ENCODE peak calls at places on chromosomes 4 and X, in five cellular contexts. N is GM12865, E is fibroblast of pulmonary artery, I is foreskin keratinocyte, F is GM20000. W is an unnamed sample.

GRCh38 chrX:136260801-136261200 is 9.6 kb upstream of the MAP7D3 start:
- DNase-seq in E (peak), N (no peak), I (peak), F (no peak), W (peak)

GRCh38 chr4:20430555-20430954 is 178.8 kb downstream of the SLIT2 start:
- DNase-seq in F (no peak), N (no peak), E (no peak), I (peak), W (peak)

GRCh38 chrX:103254171-103254824 is 657 bp downstream of the TCEAL8 start:
- DNase-seq in F (peak), I (peak), E (peak), N (peak), W (no peak)

GRCh38 chr4:164402554-164402953 is 351.4 kb upstream of the SMIM31 start:
- DNase-seq in E (no peak), N (no peak), F (no peak), I (no peak), W (no peak)

GRCh38 chr4:56550642-56551041 is 45.1 kb downstream of the ARL9 start:
- DNase-seq in I (no peak), F (no peak), E (no peak), N (no peak), W (no peak)

GRCh38 chr4:3690576-3691152 is 75.5 kb upstream of the ADRA2C start:
- DNase-seq in F (no peak), I (no peak), N (no peak), E (no peak), W (no peak)

GRCh38 chrX:44244008-44244407 is 99.5 kb downstream of the EFHC2 start:
- DNase-seq in N (peak), E (peak), I (peak), F (no peak), W (no peak)

GRCh38 chrX:45196701-45197100 is 4.0 kb downstream of the DIPK2B start:
- DNase-seq in N (no peak), F (no peak), I (no peak), E (peak), W (peak)

GRCh38 chrX:66760648-66761047 is 121.8 kb upstream of the EDA2R start:
- DNase-seq in E (peak), F (no peak), N (no peak), I (no peak), W (no peak)

GRCh38 chr4:12116009-12116542 is 687.4 kb upstream of the HS3ST1 start:
- DNase-seq in F (no peak), E (no peak), I (peak), N (no peak), W (no peak)

GRCh38 chrX:130523460-130524394 is 121.9 kb downstream of the RBMX2 start:
- DNase-seq in F (no peak), E (peak), N (no peak), I (no peak), W (no peak)

GRCh38 chr4:185395255-185395955 is at the start of gene LRP2BP:
- DNase-seq in E (peak), I (peak), F (peak), N (peak), W (peak)

GRCh38 chr4:70158576-70158975 is 4.5 kb downstream of the PRR27 start:
- DNase-seq in N (peak), F (no peak), E (no peak), I (no peak), W (no peak)

GRCh38 chrX:130028196-130028595 is 45.8 kb downstream of the BCORL1 start:
- DNase-seq in I (peak), E (peak), N (peak), F (peak), W (peak)

GRCh38 chr4:41009411-41009810 is 204.9 kb downstream of the APBB2 start:
- DNase-seq in E (peak), I (peak), N (no peak), F (no peak), W (peak)

GRCh38 chr4:86043755-86044592 is 315.9 kb downstream of the MAPK10 start:
- DNase-seq in F (peak), E (peak), N (peak), I (peak), W (peak)

GRCh38 chr4:10099521-10100325 is 16.9 kb downstream of the WDR1 start:
- DNase-seq in F (no peak), E (no peak), I (no peak), N (no peak), W (no peak)

GRCh38 chrX:17488036-17488435 is 113.0 kb downstream of the NHS start:
- DNase-seq in I (no peak), E (peak), F (no peak), N (no peak), W (no peak)

GRCh38 chrX:150223176-150224015 is 139.7 kb upstream of the MAMLD1 start:
- DNase-seq in F (no peak), E (no peak), N (no peak), I (no peak), W (no peak)

GRCh38 chr4:113385500-113385899 is 336.0 kb downstream of the ANK2 start:
- DNase-seq in E (no peak), F (no peak), I (no peak), N (no peak), W (no peak)

GRCh38 chrX:27086221-27086620 is 376.9 kb downstream of the PPP4R3C start:
- DNase-seq in N (no peak), E (no peak), F (no peak), I (peak), W (no peak)

GRCh38 chr4:11471613-11472012 is 42.9 kb upstream of the HS3ST1 start:
- DNase-seq in N (peak), I (no peak), E (peak), F (peak), W (no peak)

GRCh38 chrX:117653396-117653795 is 463.2 kb downstream of the KLHL13 start:
- DNase-seq in E (no peak), F (no peak), N (no peak), I (no peak), W (no peak)

GRCh38 chrX:46294234-46294633 is 251.0 kb downstream of the ZNF674 start:
- DNase-seq in I (no peak), F (no peak), N (no peak), E (no peak), W (peak)

GRCh38 chrX:38937400-38937799 is 136.1 kb downstream of the MID1IP1 start:
- DNase-seq in N (no peak), E (no peak), F (no peak), I (no peak), W (no peak)

GRCh38 chr4:148445903-148446261 is 3.7 kb upstream of the NR3C2 start:
- DNase-seq in I (no peak), E (no peak), F (no peak), N (no peak), W (no peak)

GRCh38 chrX:104172121-104172520 is 5.9 kb downstream of the FAM199X start:
- DNase-seq in I (no peak), E (no peak), F (no peak), N (no peak), W (no peak)

GRCh38 chrX:45959567-45959966 is 585.7 kb downstream of the ZNF674 start:
- DNase-seq in I (no peak), E (no peak), F (no peak), N (no peak), W (no peak)

GRCh38 chr4:87211249-87211952 is 9.0 kb downstream of the KLHL8 start:
- DNase-seq in N (no peak), E (no peak), I (no peak), F (no peak), W (no peak)

GRCh38 chr4:128862608-128863313 is 53.3 kb downstream of the JADE1 start:
- DNase-seq in E (no peak), N (peak), I (no peak), F (peak), W (no peak)

GRCh38 chrX:475926-476723 is 89.4 kb upstream of the PPP2R3B start:
- DNase-seq in N (no peak), F (no peak), I (no peak), E (no peak), W (no peak)

GRCh38 chrX:120223374-120223773 is 27.2 kb upstream of the ZBTB33 start:
- DNase-seq in E (no peak), I (no peak), N (no peak), F (no peak), W (no peak)

GRCh38 chrX:153409414-153410101 is 1.7 kb upstream of the ZFP92 start:
- DNase-seq in E (no peak), N (no peak), F (no peak), I (no peak), W (no peak)

GRCh38 chr4:121594796-121595526 is 101.8 kb downstream of the ANXA5 start:
- DNase-seq in E (peak), I (peak), N (no peak), F (no peak), W (peak)

GRCh38 chrX:2325076-2325784 is 175.5 kb downstream of the DHRSX start:
- DNase-seq in I (peak), N (peak), F (no peak), E (peak), W (peak)

GRCh38 chr4:83109480-83110221 is 4.9 kb downstream of the PLAC8 start:
- DNase-seq in E (peak), N (peak), F (peak), I (peak), W (peak)

DNA sequence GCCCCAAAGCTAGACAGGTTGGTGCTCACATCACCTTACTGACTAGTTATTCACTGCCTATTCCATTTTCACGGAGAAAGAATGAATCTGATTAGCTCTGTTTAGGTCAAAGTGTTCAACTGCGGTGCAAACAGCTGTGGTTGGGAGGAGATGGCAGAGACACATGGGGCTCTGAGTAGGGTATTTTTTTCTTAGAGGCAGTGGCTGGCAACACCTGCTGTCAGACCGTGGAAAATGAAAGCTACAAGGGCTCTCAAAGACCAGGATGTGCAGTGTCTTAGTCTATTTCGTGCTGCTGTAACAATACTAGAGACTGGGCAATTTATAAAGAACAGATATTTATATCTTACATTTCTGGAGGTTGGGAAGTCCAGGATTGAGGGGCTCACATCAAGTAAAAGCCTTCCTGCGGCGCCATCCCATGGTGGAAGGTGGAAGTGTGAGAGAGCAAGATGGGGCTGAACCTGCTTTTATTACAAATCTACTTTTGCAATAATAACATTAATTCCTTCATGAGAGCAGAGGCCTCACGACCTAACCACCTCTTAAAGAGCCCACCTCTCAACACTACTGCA is 10.6 kb downstream of the NYX start:
- DNase-seq in F (peak), E (no peak), I (no peak), N (no peak), W (no peak)
- TF ChIP-seq CTCF in F (no peak), E (peak), I (peak), N (no peak), W (peak)

GRCh38 chr4:177381762-177382310 is 60.4 kb downstream of the AGA start:
- DNase-seq in N (no peak), F (no peak), I (no peak), E (no peak), W (no peak)

GRCh38 chr4:177375971-177376370 is 66.3 kb downstream of the AGA start:
- DNase-seq in N (peak), I (no peak), F (no peak), E (no peak), W (no peak)

GRCh38 chr4:177385576-177386320 is 56.5 kb downstream of the AGA start:
- DNase-seq in I (no peak), N (no peak), E (no peak), F (no peak), W (no peak)

GRCh38 chr4:177384856-177385396 is 57.3 kb downstream of the AGA start:
- DNase-seq in E (no peak), I (no peak), F (no peak), N (no peak), W (no peak)

DNA sequence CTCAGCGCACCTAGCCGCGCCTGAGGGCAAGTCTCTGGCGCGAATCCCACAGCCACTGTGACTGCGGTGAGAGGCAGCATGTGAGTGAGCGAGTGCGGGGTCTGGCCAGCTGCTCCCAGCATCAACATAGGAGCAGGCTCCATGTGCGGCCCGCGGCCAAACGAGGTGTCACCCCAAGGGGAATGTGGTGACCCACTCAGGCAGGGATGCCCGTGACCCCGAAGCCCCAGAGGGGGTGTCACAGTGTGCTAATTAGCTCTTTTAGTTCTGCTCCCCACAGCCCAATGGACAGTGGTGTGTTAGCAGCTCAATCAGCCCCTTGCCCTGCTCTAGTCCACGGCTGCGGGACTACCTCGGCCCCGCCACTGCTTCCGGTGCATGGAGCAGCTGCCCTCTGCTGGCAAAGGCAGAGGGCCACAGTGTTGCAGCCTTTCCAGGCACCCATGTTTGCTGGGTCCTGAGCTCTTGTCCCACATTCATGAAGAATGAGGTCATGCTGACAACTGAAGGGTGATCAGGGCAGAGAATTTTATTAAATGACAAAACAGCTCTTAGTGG is 61.4 kb downstream of the AGA start:
- DNase-seq in F (no peak), E (no peak), N (peak), I (peak), W (no peak)
- TF ChIP-seq CTCF in F (peak), E (no peak), N (peak), I (peak), W (peak)

DNA sequence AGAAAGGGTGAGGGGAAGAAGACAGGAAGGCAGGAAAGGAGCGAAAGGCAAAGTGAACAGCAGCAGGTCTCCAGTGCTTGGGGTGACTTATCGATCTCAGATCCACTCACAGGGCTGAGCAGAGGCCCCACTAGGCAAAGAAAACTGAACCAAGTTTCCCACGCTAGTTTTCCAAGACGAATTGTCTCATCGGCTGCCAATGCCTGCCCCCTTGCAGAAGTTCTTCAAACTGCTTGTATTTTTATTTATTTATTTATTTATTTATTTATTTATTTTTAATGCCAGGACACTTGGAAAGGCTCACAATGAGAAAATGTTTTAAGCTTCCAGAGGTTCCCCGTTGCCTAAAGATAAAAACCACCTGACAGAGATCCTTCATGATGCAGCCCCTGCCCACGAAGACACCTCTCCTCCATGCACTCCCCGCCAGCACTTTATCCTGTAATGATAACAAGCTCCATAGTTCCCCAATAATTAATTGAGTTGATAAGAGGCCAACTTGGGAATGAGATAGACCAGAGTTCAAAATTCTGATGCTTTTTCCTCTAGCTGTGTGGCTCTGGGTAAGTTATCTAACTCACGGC is 43.2 kb downstream of the QDPR start:
- DNase-seq in N (peak), I (no peak), E (peak), F (no peak), W (peak)
- TF ChIP-seq CTCF in N (peak), I (peak), E (peak), F (no peak), W (peak)

DNA sequence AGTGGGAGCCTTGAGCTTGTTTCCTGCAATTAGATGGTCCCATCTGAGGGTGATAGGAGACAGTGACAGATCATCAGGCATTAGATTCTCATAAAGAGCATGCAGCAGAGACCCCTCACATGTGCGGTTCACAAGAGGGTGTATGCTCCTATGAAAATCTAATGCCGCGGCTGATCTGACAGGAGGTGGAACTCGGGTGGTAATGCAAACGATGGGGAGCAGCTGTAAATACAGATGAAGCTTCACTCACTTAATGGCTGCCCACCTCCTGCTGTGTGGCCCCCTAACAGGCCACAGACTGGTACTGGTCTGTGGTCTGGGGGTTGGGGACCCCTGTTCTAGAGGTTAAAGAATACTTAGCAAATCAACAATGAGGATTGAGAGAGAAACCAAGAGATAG is 201.5 kb upstream of the PITX2 start:
- DNase-seq in I (no peak), F (no peak), E (no peak), N (no peak), W (no peak)
- TF ChIP-seq CTCF in I (no peak), F (no peak), E (no peak), N (no peak), W (no peak)

DNA sequence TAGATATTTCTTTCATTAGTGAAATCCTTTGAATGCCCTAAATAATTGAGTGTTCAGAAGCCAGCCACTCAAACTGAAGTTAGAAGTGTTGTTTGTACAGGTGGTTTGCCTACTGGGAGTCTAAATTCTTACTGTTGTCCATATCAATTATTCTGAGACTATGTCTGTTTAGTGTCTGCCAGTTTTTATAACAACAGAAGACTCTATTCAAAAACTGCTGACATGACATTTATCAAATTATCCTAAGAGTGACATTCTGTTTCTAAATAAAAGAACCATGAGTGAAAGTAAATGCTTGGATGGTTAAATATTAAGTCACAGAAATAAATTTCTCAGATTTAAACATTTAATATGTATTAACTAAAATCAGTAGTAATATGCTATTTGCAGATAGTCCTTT is 375.1 kb downstream of the FAT4 start:
- DNase-seq in F (no peak), N (no peak), I (no peak), E (no peak), W (no peak)
- TF ChIP-seq CTCF in F (no peak), N (no peak), I (no peak), E (no peak), W (no peak)

DNA sequence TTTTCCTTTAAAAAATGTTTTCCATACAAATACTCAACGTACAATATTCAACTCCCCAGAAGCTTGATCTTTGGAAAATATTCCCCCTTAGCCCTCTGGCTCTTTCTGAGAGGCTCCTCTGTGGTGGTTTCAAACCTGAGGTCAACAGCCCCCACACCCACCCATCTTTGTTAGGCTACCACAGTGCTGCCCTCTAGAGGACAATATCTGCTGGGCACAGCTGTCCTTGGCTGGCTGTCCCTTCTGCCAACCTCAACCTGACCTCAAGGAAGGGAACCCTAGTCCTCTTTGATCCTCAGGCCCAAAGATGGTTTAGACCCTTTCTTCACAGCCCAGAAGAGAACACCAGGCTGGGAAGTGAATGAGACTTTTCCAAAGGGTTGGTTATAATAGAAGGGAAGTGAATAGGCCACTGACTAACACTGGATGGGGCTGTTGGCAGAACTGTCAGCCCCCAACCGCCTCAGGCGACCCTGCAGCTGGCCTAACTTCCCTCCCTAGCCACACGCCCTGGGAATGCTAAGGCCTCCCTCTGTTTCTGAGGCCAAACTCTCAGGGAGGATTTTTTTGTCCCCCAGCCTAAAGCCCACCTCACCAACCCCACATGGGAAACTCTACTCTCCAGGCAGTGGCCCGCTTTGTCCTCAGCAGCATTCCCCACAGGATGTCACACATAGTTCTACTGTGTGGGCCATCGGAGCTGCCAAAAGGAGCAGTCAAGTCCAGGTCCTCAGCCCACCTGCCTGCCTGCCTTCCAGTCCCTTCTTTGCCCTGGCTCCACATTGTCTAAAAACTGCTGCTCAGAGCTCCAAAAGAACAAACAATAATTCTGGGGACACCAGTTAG is 34.3 kb downstream of the NYX start:
- DNase-seq in N (peak), I (no peak), F (peak), E (no peak), W (no peak)
- TF ChIP-seq CTCF in N (peak), I (peak), F (no peak), E (peak), W (peak)

GRCh38 chr4:24196785-24197184 is 306.9 kb upstream of the PPARGC1A start:
- DNase-seq in N (no peak), F (no peak), E (no peak), I (no peak), W (no peak)

GRCh38 chr4:24197891-24198290 is 308.0 kb upstream of the PPARGC1A start:
- DNase-seq in E (no peak), N (no peak), F (no peak), I (no peak), W (no peak)

GRCh38 chr4:24192018-24192641 is 302.3 kb upstream of the PPARGC1A start:
- DNase-seq in E (no peak), N (no peak), F (no peak), I (no peak), W (no peak)

GRCh38 chr4:24195976-24196736 is 306.3 kb upstream of the PPARGC1A start:
- DNase-seq in N (no peak), F (no peak), E (no peak), I (peak), W (no peak)
- TF ChIP-seq CTCF in N (no peak), F (no peak), E (no peak), I (no peak), W (no peak)